ENCODE peak calls at places on chromosomes 13 and 19, in seven cellular contexts. Y is IMR-90, O is tibial nerve, W is Peyer's patch, K is HepG2, S is upper lobe of left lung, U is A549. G is an unnamed sample.
A peak's percentile ranks its signal among the peaks of the same experiment; 100 is the strongest.

GRCh38 chr13:114115796-114116195 is 16.6 kb downstream of the RASA3 start:
- DNase-seq in Y (no peak), O (no peak), W (no peak), K (no peak), S (peak; percentile 60), U (no peak), G (no peak)

GRCh38 chr13:36815069-36815468 is 4.0 kb upstream of the RFXAP start:
- DNase-seq in Y (no peak), O (no peak), W (no peak), K (peak; percentile 28), S (no peak), U (peak; percentile 7), G (peak; percentile 64)

GRCh38 chr19:15223649-15224371 is 8.4 kb downstream of the EPHX3 start:
- DNase-seq in Y (no peak), O (no peak), W (no peak), K (no peak), S (no peak), U (no peak), G (no peak)

GRCh38 chr13:19845758-19846157 is 17.7 kb downstream of the ZMYM5 start:
- DNase-seq in Y (peak; percentile 99), O (no peak), W (no peak), K (peak; percentile 57), S (no peak), U (peak; percentile 76), G (peak; percentile 84)

GRCh38 chr13:110030394-110030928 is 244.1 kb upstream of the IRS2 start:
- DNase-seq in Y (no peak), O (no peak), W (no peak), K (no peak), S (no peak), U (no peak), G (no peak)

GRCh38 chr13:79621902-79622301 is 140.9 kb downstream of the NDFIP2 start:
- DNase-seq in Y (no peak), O (no peak), W (no peak), K (no peak), S (no peak), U (no peak), G (no peak)

GRCh38 chr13:26920614-26921355 is 160.2 kb upstream of the GPR12 start:
- DNase-seq in Y (no peak), O (no peak), W (no peak), K (no peak), S (peak; percentile 58), U (no peak), G (no peak)

GRCh38 chr19:6270076-6270745 is 9.6 kb downstream of the MLLT1 start:
- DNase-seq in Y (no peak), O (no peak), W (no peak), K (no peak), S (peak; percentile 74), U (no peak), G (no peak)

GRCh38 chr19:37218592-37218935 is 550 bp downstream of the ZNF383 start:
- DNase-seq in Y (peak; percentile 39), O (no peak), W (no peak), K (no peak), S (no peak), U (no peak), G (peak; percentile 60)

GRCh38 chr13:78067290-78067689 is 148.7 kb upstream of the EDNRB start:
- DNase-seq in Y (no peak), O (no peak), W (no peak), K (no peak), S (no peak), U (no peak), G (no peak)

GRCh38 chr19:1101337-1101698 is 2.5 kb upstream of the GPX4 start:
- DNase-seq in Y (no peak), O (peak; percentile 48), W (no peak), K (no peak), S (no peak), U (no peak), G (no peak)

GRCh38 chr19:1567116-1567847 is 843 bp downstream of the MEX3D start:
- DNase-seq in Y (no peak), O (no peak), W (no peak), K (no peak), S (peak; percentile 92), U (no peak), G (peak; percentile 48)

GRCh38 chr13:71460179-71460578 is 406.8 kb downstream of the DACH1 start:
- DNase-seq in Y (no peak), O (no peak), W (no peak), K (no peak), S (no peak), U (no peak), G (no peak)

GRCh38 chr13:68023838-68024581 is 793.9 kb upstream of the PCDH9 start:
- DNase-seq in Y (no peak), O (no peak), W (no peak), K (no peak), S (peak; percentile 6), U (no peak), G (no peak)
- TF ChIP-seq POLR2A in Y (no peak), O (no peak), W (no peak), K (no peak), S (no peak), U (no peak), G (no peak)

DNA sequence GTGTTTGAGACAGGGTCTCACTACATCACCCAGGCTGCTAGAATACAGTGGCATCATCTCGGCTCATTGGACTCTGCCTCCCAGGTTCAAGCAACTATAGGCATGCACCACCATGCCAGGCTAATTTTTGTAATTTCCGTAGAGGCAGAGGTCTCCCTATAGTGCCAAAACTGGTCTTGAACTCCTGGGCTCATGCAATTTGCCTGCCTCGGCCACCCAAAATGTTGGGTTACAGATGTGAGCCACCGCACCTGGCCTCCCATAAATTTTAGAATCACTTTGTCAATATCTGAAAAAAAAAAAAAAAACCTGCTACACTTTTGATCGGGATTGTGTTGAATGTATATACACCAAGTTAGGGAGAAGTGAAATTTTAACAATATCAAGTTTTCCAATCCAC is 11.9 kb upstream of the PLEKHF1 start:
- DNase-seq in Y (no peak), O (no peak), W (no peak), K (no peak), S (no peak), U (no peak), G (no peak)
- TF ChIP-seq POLR2A in Y (no peak), O (no peak), W (no peak), K (no peak), S (no peak), U (no peak), G (no peak)

DNA sequence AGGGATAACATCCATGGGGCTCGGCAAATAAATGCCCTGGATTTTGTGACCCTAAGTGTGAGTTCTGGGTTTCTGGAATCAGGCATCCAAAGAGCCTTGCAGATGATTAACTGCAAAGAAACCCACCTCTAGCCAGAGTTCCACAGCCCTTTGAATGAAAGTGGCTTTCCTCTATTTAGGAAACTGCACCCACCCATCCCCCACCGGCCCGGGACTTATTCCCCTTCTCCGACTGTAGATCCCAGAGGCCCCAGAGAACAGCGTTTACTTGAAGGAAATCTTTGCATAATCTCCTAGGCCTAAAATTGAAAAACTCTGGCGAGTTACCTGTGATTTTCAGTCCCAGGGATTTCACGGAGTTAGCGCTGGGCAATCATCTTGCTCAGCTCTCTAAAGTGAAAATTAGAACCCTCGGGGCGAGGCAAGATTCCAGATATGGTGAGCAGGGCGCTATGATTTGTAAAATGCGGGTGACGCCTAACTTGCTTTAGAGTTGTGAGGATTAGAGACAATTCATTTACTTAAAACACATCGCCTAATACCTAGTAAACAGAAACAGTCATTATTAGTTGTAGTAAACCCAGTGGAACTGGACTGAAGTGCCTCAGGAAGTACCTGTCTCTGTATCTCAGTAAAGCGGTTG is 9.4 kb downstream of the URAD start:
- DNase-seq in Y (no peak), O (no peak), W (no peak), K (no peak), S (no peak), U (no peak), G (no peak)
- TF ChIP-seq POLR2A in Y (no peak), O (no peak), W (no peak), K (no peak), S (no peak), U (no peak), G (no peak)

GRCh38 chr13:50894042-50894441 is 15.5 kb upstream of the RNASEH2B start:
- DNase-seq in Y (no peak), O (no peak), W (no peak), K (no peak), S (no peak), U (no peak), G (no peak)
- TF ChIP-seq POLR2A in Y (no peak), O (no peak), W (no peak), K (no peak), S (no peak), U (no peak), G (no peak)

GRCh38 chr13:68190826-68191225 is 960.7 kb upstream of the PCDH9 start:
- DNase-seq in Y (no peak), O (no peak), W (no peak), K (peak; percentile 1), S (no peak), U (peak; percentile 48), G (peak; percentile 47)

DNA sequence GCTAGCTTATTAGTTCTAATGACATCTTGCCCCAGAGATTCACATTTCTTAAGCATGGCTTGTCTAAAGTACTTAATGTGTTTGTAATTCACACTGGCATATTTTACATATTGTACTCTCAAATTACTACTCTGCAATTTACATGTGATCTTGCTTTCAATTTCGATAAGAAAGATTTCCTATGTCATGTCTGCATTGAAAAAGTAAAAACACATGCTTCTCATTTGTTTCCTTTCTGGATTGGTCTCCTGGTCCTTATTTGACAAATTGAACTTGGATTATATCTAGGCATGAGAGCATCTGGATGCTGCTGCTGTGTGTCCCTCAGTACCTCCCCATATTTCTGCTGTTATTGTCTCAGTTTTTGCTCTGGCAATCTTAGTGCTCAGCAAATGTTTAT is 955.6 kb upstream of the PCDH9 start:
- DNase-seq in Y (no peak), O (no peak), W (no peak), K (no peak), S (no peak), U (no peak), G (no peak)
- TF ChIP-seq POLR2A in Y (no peak), O (no peak), W (no peak), K (no peak), S (no peak), U (no peak), G (no peak)